ENCODE peak calls at places on chromosomes 5 and 9, in four cellular contexts. W, D, C and N are unnamed samples.

GRCh38 chr9:87309236-87309635 is 188.4 kb upstream of the DAPK1 start:
- DNase-seq in D (no peak), C (peak; percentile 38), W (no peak), N (no peak)

GRCh38 chr5:154614595-154614994 is 136.6 kb upstream of the HAND1 start:
- DNase-seq in W (no peak), D (no peak), C (no peak), N (no peak)

GRCh38 chr5:5347442-5347841 is 75.0 kb upstream of the ICE1 start:
- DNase-seq in D (no peak), C (no peak), W (no peak), N (no peak)

GRCh38 chr5:144335561-144335960 is 164.9 kb downstream of the KCTD16 start:
- DNase-seq in D (no peak), W (no peak), C (no peak), N (no peak)

GRCh38 chr5:88929385-88929784 is 46.4 kb upstream of the MEF2C start:
- DNase-seq in C (no peak), D (no peak), W (no peak), N (no peak)

GRCh38 chr5:44387911-44388310 is 1.3 kb downstream of the FGF10 start:
- DNase-seq in W (no peak), D (no peak), C (no peak), N (no peak)

GRCh38 chr9:122338989-122339388 is 31.8 kb upstream of the PTGS1 start:
- DNase-seq in D (no peak), W (no peak), C (no peak), N (no peak)

GRCh38 chr5:116554764-116555163 is 19.9 kb downstream of the SEMA6A start:
- DNase-seq in C (no peak), W (no peak), D (no peak), N (no peak)

GRCh38 chr5:149282966-149283332 is 11.3 kb downstream of the AFAP1L1 start:
- DNase-seq in W (no peak), D (no peak), C (no peak), N (no peak)

GRCh38 chr9:75121914-75122558 is 33.7 kb downstream of the OSTF1 start:
- DNase-seq in C (no peak), D (no peak), W (no peak), N (no peak)

GRCh38 chr9:4883326-4883873 is 90.7 kb downstream of the RCL1 start:
- DNase-seq in C (no peak), D (no peak), W (no peak), N (peak; percentile 70)

GRCh38 chr5:109532773-109533364 is 123.1 kb upstream of the PJA2 start:
- DNase-seq in D (no peak), W (no peak), C (peak; percentile 9), N (no peak)

GRCh38 chr5:137329581-137329980 is 169.5 kb downstream of the SPOCK1 start:
- DNase-seq in W (no peak), C (no peak), D (no peak), N (no peak)

GRCh38 chr9:93896496-93897033 is 58.6 kb downstream of the BARX1 start:
- DNase-seq in D (no peak), C (no peak), W (no peak), N (no peak)

DNA sequence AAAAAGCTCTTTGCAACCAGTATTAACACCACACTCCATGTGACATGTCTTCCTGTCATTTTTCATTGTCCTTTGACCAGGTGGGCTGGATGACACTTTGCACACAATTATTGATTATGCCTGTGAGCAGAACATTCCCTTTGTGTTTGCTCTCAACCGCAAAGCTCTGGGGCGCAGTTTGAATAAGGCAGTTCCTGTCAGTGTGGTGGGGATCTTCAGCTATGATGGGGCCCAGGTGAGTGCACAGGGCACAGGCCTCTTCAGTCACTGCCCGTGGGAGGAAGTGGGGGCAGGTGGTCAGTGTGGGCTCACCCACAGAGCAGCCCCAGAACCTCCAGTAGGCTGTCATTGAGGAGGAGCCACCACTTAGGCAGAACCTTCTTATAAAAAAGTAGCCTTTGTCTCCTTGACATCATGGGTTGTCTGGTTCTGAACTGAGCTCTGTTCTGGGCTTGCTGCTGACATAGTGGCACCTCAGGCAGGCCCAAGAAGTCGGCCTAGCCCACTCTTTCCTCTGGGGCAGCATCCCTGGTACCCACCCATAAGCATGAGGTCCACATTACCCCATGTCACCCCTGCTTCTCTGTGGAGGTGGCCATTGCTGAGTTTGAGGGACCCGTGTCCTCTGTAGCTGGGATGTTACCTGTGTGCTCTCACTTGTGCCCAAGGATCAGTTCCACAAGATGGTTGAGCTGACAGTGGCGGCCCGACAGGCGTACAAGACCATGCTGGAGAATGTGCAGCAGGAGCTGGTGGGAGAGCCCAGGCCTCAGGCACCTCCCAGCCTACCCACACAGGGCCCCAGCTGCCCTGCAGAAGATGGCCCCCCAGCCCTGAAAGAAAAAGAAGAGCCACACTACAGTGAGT is 39.3 kb downstream of the SECISBP2 start:
- DNase-seq in W (no peak), C (no peak), D (no peak), N (no peak)
- H3K4me1 ChIP-seq in W (no peaks in the 10 kb centered on the region), C (peaks cover 1% of the 10 kb centered on the region), D (peaks cover 5% of the 10 kb centered on the region), N (peaks cover 17% of the 10 kb centered on the region)

GRCh38 chr9:89440548-89440947 is 57.4 kb downstream of the SEMA4D start:
- DNase-seq in W (no peak), C (no peak), D (peak; percentile 36), N (no peak)

GRCh38 chr9:89438194-89438593 is 59.7 kb downstream of the SEMA4D start:
- DNase-seq in W (no peak), C (no peak), D (no peak), N (no peak)

GRCh38 chr9:89440046-89440445 is 57.9 kb downstream of the SEMA4D start:
- DNase-seq in C (no peak), W (no peak), D (no peak), N (no peak)

GRCh38 chr9:89440951-89441654 is 56.8 kb downstream of the SEMA4D start:
- DNase-seq in W (no peak), C (no peak), D (no peak), N (no peak)

DNA sequence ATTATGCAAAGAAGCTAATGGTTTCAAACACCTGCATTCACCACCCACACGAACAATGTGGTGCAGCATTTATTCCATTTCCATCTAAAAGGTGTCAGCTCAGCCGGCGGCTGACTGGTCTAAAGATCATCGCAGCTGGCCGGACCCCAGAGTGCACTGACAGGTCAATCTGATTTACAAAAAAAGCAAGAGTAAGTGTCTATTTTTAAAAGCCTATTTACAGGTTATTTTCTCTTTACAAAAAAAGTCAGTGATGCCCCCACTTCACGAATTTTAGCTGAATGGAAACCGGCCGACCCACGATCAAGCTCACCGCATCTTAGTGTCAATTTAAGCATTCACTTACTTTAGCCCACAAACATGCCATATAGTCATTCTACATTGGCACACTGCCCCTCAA is 58.3 kb downstream of the SEMA4D start:
- DNase-seq in C (no peak), D (no peak), W (no peak), N (no peak)
- H3K4me1 ChIP-seq in C (peaks cover 59% of the 10 kb centered on the region), D (no peaks in the 10 kb centered on the region), W (peaks cover 50% of the 10 kb centered on the region), N (peaks cover 6% of the 10 kb centered on the region)

GRCh38 chr9:135034106-135034505 is 53.4 kb upstream of the OLFM1 start:
- DNase-seq in W (no peak), D (no peak), C (no peak), N (no peak)
- H3K4me1 ChIP-seq in W (no peaks in the 10 kb centered on the region), D (no peaks in the 10 kb centered on the region), C (no peaks in the 10 kb centered on the region), N (no peaks in the 10 kb centered on the region)

DNA sequence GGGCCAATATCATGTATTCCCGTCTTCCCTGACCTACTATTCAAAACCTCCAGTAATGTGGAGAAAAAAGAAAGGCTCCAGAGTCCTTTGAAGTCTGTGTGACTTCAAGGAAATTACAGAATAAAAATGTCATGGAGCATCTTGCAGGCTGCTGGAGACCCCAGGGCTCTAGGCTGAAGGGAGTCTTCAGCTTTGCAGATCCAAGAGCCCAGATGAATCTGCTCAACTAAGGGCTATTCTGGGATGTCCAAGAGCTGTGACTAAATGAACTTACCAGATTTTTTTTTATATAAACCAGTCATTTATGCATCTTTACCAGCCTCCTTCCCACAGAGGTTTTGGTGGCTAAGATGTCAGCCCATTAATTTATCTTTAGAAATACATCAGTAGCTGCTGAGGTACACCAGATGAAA is 167.3 kb downstream of the MUSK start:
- DNase-seq in W (no peak), C (peak; percentile 35), D (no peak), N (no peak)
- H3K4me1 ChIP-seq in W (no peaks in the 10 kb centered on the region), C (no peaks in the 10 kb centered on the region), D (no peaks in the 10 kb centered on the region), N (no peaks in the 10 kb centered on the region)

GRCh38 chr5:1137567-1138444 is 25.9 kb upstream of the SLC12A7 start:
- DNase-seq in D (peak; percentile 25), C (peak; percentile 15), W (no peak), N (no peak)
- H3K4me1 ChIP-seq in D (peaks cover 2% of the 10 kb centered on the region), C (peaks cover 6% of the 10 kb centered on the region), W (no peaks in the 10 kb centered on the region), N (peaks cover 7% of the 10 kb centered on the region)

GRCh38 chr9:124292696-124293593 is 35.2 kb downstream of the NEK6 start:
- DNase-seq in W (no peak), D (no peak), C (no peak), N (no peak)

GRCh38 chr9:124291801-124292396 is 34.1 kb downstream of the NEK6 start:
- DNase-seq in C (peak; percentile 87), D (no peak), W (no peak), N (no peak)

GRCh38 chr9:124286292-124286931 is 28.7 kb downstream of the NEK6 start:
- DNase-seq in W (no peak), D (no peak), C (peak; percentile 99), N (no peak)

GRCh38 chr9:124290743-124291554 is 33.2 kb downstream of the NEK6 start:
- DNase-seq in D (no peak), C (peak; percentile 58), W (no peak), N (no peak)

DNA sequence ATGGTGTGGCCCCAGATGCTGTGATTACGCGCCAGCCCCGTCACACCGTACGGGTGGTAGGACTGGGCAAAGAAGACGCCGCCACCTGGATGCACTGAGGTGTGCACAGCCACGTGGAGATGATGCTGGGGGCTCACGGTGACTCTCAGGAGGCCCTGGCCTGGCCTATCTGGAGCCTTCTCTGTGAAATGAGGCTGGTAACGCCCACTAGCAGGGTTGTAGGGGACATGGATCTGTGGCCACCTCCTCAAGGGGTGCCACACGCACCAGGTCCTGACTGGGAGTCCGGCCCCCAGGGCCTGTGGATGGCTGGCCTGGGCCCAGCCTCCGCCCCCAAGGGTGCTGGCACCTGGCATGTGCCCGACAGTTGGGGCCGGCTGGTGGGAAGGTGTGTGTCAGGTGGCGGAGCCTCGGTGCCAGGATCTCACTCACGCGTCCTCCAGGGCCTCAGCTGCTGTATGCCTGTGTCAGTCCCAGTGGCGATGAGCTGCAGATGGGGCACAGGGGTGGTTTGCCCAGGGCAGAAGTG is 32.4 kb downstream of the NEK6 start:
- DNase-seq in W (no peak), D (no peak), C (no peak), N (no peak)
- H3K4me1 ChIP-seq in W (peaks cover 82% of the 10 kb centered on the region), D (peaks cover 16% of the 10 kb centered on the region), C (peaks cover 78% of the 10 kb centered on the region), N (peaks cover 48% of the 10 kb centered on the region)

DNA sequence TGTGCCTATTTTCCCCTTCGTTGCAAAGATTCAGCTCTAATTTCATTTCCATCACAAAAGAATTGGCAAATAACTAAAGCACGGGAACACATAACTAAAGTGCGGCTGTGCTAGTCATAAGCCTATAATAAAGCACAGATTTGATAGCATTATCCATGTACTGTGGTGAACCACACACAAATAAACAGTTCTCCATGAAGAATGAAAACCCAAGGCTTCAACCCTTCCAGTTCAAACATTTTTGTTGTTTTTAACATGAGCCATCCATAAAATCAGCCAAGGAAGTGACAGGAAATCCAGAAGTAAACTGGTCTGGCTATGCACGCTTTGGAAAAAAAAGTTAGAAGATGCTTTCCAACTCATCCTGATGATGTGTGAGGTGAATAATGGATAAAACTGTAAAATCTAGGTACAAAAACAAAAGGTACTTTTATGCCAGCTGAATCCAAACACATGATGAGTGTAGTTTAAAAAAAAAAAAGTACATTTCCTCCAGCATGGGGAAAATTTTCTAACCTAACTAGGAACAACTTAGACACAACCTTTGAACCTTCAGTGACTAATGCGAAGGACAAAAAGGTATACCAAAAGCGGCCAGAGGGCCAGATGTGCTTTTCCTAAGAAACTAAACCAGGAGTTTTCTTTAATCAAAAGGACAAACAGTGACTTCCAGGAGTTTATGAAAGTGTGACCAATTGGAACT is 10.2 kb downstream of the ZNF608 start:
- DNase-seq in C (peak; percentile 85), D (no peak), W (no peak), N (no peak)
- H3K4me1 ChIP-seq in C (peaks cover 4% of the 10 kb centered on the region), D (peaks cover 2% of the 10 kb centered on the region), W (peaks cover 26% of the 10 kb centered on the region), N (peaks cover 100% of the 10 kb centered on the region)